ENCODE peak calls at places on chromosome 16, in eight cellular contexts. One of them, this sample, is unnamed.

GRCh38 chr16:9107025-9107970 is 15.9 kb downstream of the HAPSTR1 start:
- DNase-seq in tibial nerve: no peak
- DNase-seq in IMR-90: peak; percentile 86
- DNase-seq in transverse colon: no peak
- DNase-seq in HepG2: no peak
- DNase-seq in Peyer's patch: no peak
- DNase-seq in H54: no peak
- DNase-seq in sigmoid colon: no peak
- DNase-seq in this sample: no peak

GRCh38 chr16:28103516-28104170 is 40.1 kb upstream of the GSG1L start:
- DNase-seq in HepG2: no peak
- DNase-seq in tibial nerve: no peak
- DNase-seq in sigmoid colon: no peak
- DNase-seq in IMR-90: no peak
- DNase-seq in transverse colon: no peak
- DNase-seq in Peyer's patch: peak; percentile 39
- DNase-seq in H54: no peak
- DNase-seq in this sample: no peak

GRCh38 chr16:82924075-82924854 is 297.5 kb downstream of the CDH13 start:
- DNase-seq in transverse colon: peak; percentile 9
- DNase-seq in sigmoid colon: no peak
- DNase-seq in tibial nerve: no peak
- DNase-seq in IMR-90: no peak
- DNase-seq in HepG2: no peak
- DNase-seq in H54: no peak
- DNase-seq in Peyer's patch: peak; percentile 53
- DNase-seq in this sample: no peak

GRCh38 chr16:72962347-72962746 is 85.6 kb downstream of the ZFHX3 start:
- DNase-seq in HepG2: no peak
- DNase-seq in H54: no peak
- DNase-seq in sigmoid colon: peak; percentile 62
- DNase-seq in IMR-90: no peak
- DNase-seq in Peyer's patch: no peak
- DNase-seq in tibial nerve: no peak
- DNase-seq in transverse colon: no peak
- DNase-seq in this sample: no peak

GRCh38 chr16:10579965-10580918 is at the start of gene EMP2:
- DNase-seq in HepG2: peak; percentile 84
- DNase-seq in tibial nerve: peak; percentile 69
- DNase-seq in sigmoid colon: peak; percentile 93
- DNase-seq in H54: peak; percentile 92
- DNase-seq in transverse colon: peak; percentile 87
- DNase-seq in Peyer's patch: peak; percentile 80
- DNase-seq in IMR-90: peak; percentile 65
- DNase-seq in this sample: peak; percentile 59

GRCh38 chr16:13401631-13402030 is 500.2 kb downstream of the SHISA9 start:
- DNase-seq in Peyer's patch: no peak
- DNase-seq in sigmoid colon: no peak
- DNase-seq in H54: no peak
- DNase-seq in tibial nerve: no peak
- DNase-seq in HepG2: no peak
- DNase-seq in transverse colon: no peak
- DNase-seq in IMR-90: no peak
- DNase-seq in this sample: no peak

GRCh38 chr16:88532434-88533241 is 37.6 kb upstream of the ZC3H18 start:
- DNase-seq in H54: no peak
- DNase-seq in IMR-90: no peak
- DNase-seq in transverse colon: no peak
- DNase-seq in tibial nerve: no peak
- DNase-seq in sigmoid colon: no peak
- DNase-seq in HepG2: no peak
- DNase-seq in Peyer's patch: no peak
- DNase-seq in this sample: no peak

GRCh38 chr16:4496305-4496704 is 20.1 kb downstream of the HMOX2 start:
- DNase-seq in IMR-90: peak; percentile 85
- DNase-seq in tibial nerve: no peak
- DNase-seq in sigmoid colon: no peak
- DNase-seq in HepG2: no peak
- DNase-seq in H54: no peak
- DNase-seq in transverse colon: no peak
- DNase-seq in Peyer's patch: no peak
- DNase-seq in this sample: no peak

GRCh38 chr16:88454315-88455057 is 1.4 kb downstream of the ZFPM1 start:
- DNase-seq in transverse colon: peak; percentile 64
- DNase-seq in IMR-90: no peak
- DNase-seq in tibial nerve: no peak
- DNase-seq in sigmoid colon: no peak
- DNase-seq in H54: no peak
- DNase-seq in HepG2: no peak
- DNase-seq in Peyer's patch: peak; percentile 79
- DNase-seq in this sample: peak; percentile 54

GRCh38 chr16:19071811-19072777 is 4.7 kb downstream of the COQ7 start:
- DNase-seq in Peyer's patch: peak; percentile 87
- DNase-seq in IMR-90: peak; percentile 56
- DNase-seq in sigmoid colon: no peak
- DNase-seq in transverse colon: peak; percentile 77
- DNase-seq in H54: no peak
- DNase-seq in tibial nerve: peak; percentile 30
- DNase-seq in HepG2: peak; percentile 75
- DNase-seq in this sample: peak; percentile 66

GRCh38 chr16:70715113-70715711 is 29.4 kb upstream of the MTSS2 start:
- DNase-seq in IMR-90: peak; percentile 98
- DNase-seq in transverse colon: peak; percentile 70
- DNase-seq in tibial nerve: no peak
- DNase-seq in H54: peak; percentile 98
- DNase-seq in sigmoid colon: peak; percentile 98
- DNase-seq in HepG2: no peak
- DNase-seq in Peyer's patch: no peak
- DNase-seq in this sample: peak; percentile 81

GRCh38 chr16:29148867-29149272 is 164.0 kb downstream of the LAT start:
- DNase-seq in HepG2: no peak
- DNase-seq in tibial nerve: no peak
- DNase-seq in transverse colon: peak; percentile 60
- DNase-seq in H54: no peak
- DNase-seq in IMR-90: no peak
- DNase-seq in Peyer's patch: peak; percentile 89
- DNase-seq in sigmoid colon: no peak
- DNase-seq in this sample: no peak

GRCh38 chr16:48381201-48381600 is 4.0 kb downstream of the SIAH1 start:
- DNase-seq in tibial nerve: no peak
- DNase-seq in IMR-90: peak; percentile 44
- DNase-seq in sigmoid colon: no peak
- DNase-seq in transverse colon: no peak
- DNase-seq in H54: no peak
- DNase-seq in HepG2: no peak
- DNase-seq in Peyer's patch: no peak
- DNase-seq in this sample: no peak

GRCh38 chr16:83318390-83318789 is 489.4 kb upstream of the HSBP1 start:
- DNase-seq in transverse colon: no peak
- DNase-seq in IMR-90: no peak
- DNase-seq in tibial nerve: no peak
- DNase-seq in HepG2: no peak
- DNase-seq in Peyer's patch: no peak
- DNase-seq in H54: no peak
- DNase-seq in sigmoid colon: no peak
- DNase-seq in this sample: no peak

GRCh38 chr16:46607529-46607928 is 13.7 kb downstream of the SHCBP1 start:
- DNase-seq in transverse colon: no peak
- DNase-seq in H54: no peak
- DNase-seq in tibial nerve: no peak
- DNase-seq in IMR-90: peak; percentile 76
- DNase-seq in Peyer's patch: no peak
- DNase-seq in sigmoid colon: no peak
- DNase-seq in HepG2: peak; percentile 55
- DNase-seq in this sample: no peak

GRCh38 chr16:28192811-28193529 is 18.8 kb downstream of the XPO6 start:
- DNase-seq in sigmoid colon: no peak
- DNase-seq in Peyer's patch: peak; percentile 92
- DNase-seq in tibial nerve: no peak
- DNase-seq in IMR-90: no peak
- DNase-seq in HepG2: no peak
- DNase-seq in H54: no peak
- DNase-seq in transverse colon: peak; percentile 65
- DNase-seq in this sample: peak; percentile 26

GRCh38 chr16:23407436-23408125 is 45.4 kb downstream of the COG7 start:
- DNase-seq in transverse colon: no peak
- DNase-seq in tibial nerve: no peak
- DNase-seq in IMR-90: no peak
- DNase-seq in HepG2: no peak
- DNase-seq in sigmoid colon: peak; percentile 28
- DNase-seq in Peyer's patch: no peak
- DNase-seq in H54: no peak
- DNase-seq in this sample: no peak

DNA sequence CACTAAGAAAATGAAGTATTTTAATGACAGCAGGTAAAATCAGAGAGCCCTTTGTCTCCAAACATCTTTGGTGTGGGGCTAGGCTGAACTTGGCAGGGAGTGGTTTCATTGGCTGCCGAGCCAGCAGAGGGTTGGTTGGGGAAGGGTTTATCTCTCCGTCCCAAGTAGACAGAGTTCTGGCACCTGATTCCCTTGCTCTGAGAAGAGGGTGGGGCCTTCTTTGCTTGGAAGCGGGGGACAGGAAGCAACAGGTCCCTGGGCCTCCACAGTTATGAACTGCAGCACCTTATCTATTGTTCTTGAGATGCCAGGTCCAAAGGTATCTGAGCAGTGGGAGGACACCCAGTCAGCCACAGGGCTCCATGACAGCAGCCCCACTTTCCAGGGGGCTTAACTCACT is 12.3 kb upstream of the CDH1 start:
- DNase-seq in tibial nerve: no peak
- DNase-seq in H54: no peak
- DNase-seq in transverse colon: peak; percentile 74
- DNase-seq in HepG2: no peak
- DNase-seq in sigmoid colon: no peak
- DNase-seq in Peyer's patch: peak; percentile 78
- DNase-seq in IMR-90: no peak
- DNase-seq in this sample: no peak
- TF ChIP-seq POLR2A in tibial nerve: no peak
- TF ChIP-seq POLR2A in H54: no peak
- TF ChIP-seq POLR2A in transverse colon: no peak
- TF ChIP-seq POLR2A in HepG2: no peak
- TF ChIP-seq POLR2A in sigmoid colon: no peak
- TF ChIP-seq POLR2A in Peyer's patch: peak; percentile 49
- TF ChIP-seq POLR2A in IMR-90: no peak
- TF ChIP-seq POLR2A in this sample: no peak

GRCh38 chr16:848510-849253 is 48.1 kb upstream of the GNG13 start:
- DNase-seq in H54: no peak
- DNase-seq in Peyer's patch: no peak
- DNase-seq in transverse colon: no peak
- DNase-seq in tibial nerve: no peak
- DNase-seq in IMR-90: no peak
- DNase-seq in HepG2: no peak
- DNase-seq in sigmoid colon: no peak
- DNase-seq in this sample: no peak

GRCh38 chr16:851871-852270 is 51.3 kb upstream of the GNG13 start:
- DNase-seq in Peyer's patch: no peak
- DNase-seq in transverse colon: no peak
- DNase-seq in sigmoid colon: no peak
- DNase-seq in IMR-90: no peak
- DNase-seq in H54: no peak
- DNase-seq in HepG2: no peak
- DNase-seq in tibial nerve: no peak
- DNase-seq in this sample: no peak

GRCh38 chr16:851209-851810 is 50.8 kb upstream of the GNG13 start:
- DNase-seq in H54: no peak
- DNase-seq in tibial nerve: no peak
- DNase-seq in Peyer's patch: no peak
- DNase-seq in HepG2: no peak
- DNase-seq in sigmoid colon: no peak
- DNase-seq in IMR-90: no peak
- DNase-seq in transverse colon: no peak
- DNase-seq in this sample: no peak

GRCh38 chr16:852451-853185 is 52.1 kb upstream of the GNG13 start:
- DNase-seq in transverse colon: no peak
- DNase-seq in sigmoid colon: no peak
- DNase-seq in IMR-90: no peak
- DNase-seq in tibial nerve: no peak
- DNase-seq in Peyer's patch: no peak
- DNase-seq in HepG2: no peak
- DNase-seq in H54: no peak
- DNase-seq in this sample: no peak

GRCh38 chr16:850668-851067 is 50.1 kb upstream of the GNG13 start:
- DNase-seq in sigmoid colon: no peak
- DNase-seq in IMR-90: no peak
- DNase-seq in H54: no peak
- DNase-seq in HepG2: no peak
- DNase-seq in tibial nerve: no peak
- DNase-seq in Peyer's patch: no peak
- DNase-seq in transverse colon: no peak
- DNase-seq in this sample: no peak
- TF ChIP-seq POLR2A in sigmoid colon: no peak
- TF ChIP-seq POLR2A in IMR-90: no peak
- TF ChIP-seq POLR2A in H54: no peak
- TF ChIP-seq POLR2A in HepG2: no peak
- TF ChIP-seq POLR2A in tibial nerve: no peak
- TF ChIP-seq POLR2A in Peyer's patch: no peak
- TF ChIP-seq POLR2A in transverse colon: no peak
- TF ChIP-seq POLR2A in this sample: no peak

GRCh38 chr16:90022209-90023077 is 3.2 kb upstream of the DBNDD1 start:
- DNase-seq in H54: peak; percentile 98
- DNase-seq in Peyer's patch: peak; percentile 94
- DNase-seq in HepG2: peak; percentile 92
- DNase-seq in sigmoid colon: peak; percentile 94
- DNase-seq in transverse colon: peak; percentile 93
- DNase-seq in tibial nerve: peak; percentile 79
- DNase-seq in IMR-90: peak; percentile 82
- DNase-seq in this sample: peak; percentile 93
- TF ChIP-seq POLR2A in H54: peak; percentile 80
- TF ChIP-seq POLR2A in Peyer's patch: no peak
- TF ChIP-seq POLR2A in HepG2: peak; percentile 78
- TF ChIP-seq POLR2A in sigmoid colon: no peak
- TF ChIP-seq POLR2A in transverse colon: peak; percentile 50
- TF ChIP-seq POLR2A in tibial nerve: no peak
- TF ChIP-seq POLR2A in IMR-90: no peak
- TF ChIP-seq POLR2A in this sample: peak; percentile 72

DNA sequence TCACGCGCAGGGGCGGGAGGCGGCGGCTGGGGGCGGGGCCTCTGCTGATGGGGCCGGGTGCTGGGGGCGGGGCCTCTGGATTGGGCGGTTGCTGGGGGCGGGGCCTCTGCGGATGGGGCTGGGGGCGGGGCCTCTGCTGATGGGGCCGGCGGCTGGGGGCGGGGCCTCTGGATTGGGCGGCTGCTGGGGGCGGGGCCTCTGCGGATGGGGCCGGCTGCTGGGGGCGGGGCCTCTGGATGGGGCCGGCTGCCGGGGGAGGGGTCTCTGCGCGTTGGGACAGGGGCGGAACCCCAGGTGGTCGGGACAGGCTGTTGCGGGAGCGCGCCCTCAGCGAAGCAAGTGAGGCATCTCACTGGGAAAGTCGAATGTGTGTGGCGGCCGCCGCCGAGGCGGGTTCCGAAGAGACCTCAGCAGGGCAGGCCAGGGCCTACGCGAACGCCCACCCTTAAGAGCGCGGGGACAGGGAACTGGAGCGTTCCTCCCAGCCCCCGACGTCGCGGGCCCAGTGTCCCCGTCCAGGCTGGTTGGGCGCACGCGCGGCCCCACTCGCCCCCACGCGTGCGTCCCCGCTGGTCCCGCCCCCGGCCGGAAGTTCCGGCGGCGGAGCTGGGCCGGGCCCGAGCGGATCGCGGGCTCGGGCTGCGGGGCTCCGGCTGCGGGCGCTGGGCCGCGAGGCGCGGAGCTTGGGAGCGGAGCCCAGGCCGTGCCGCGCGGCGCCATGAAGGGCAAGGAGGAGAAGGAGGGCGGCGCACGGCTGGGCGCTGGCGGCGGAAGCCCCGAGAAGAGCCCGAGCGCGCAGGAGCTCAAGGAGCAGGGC is at the start of gene STUB1:
- DNase-seq in transverse colon: peak; percentile 92
- DNase-seq in IMR-90: peak; percentile 80
- DNase-seq in sigmoid colon: peak; percentile 95
- DNase-seq in H54: peak; percentile 83
- DNase-seq in HepG2: peak; percentile 76
- DNase-seq in tibial nerve: peak; percentile 81
- DNase-seq in Peyer's patch: peak; percentile 94
- DNase-seq in this sample: peak; percentile 87
- TF ChIP-seq POLR2A in transverse colon: peak; percentile 44
- TF ChIP-seq POLR2A in IMR-90: peak; percentile 39
- TF ChIP-seq POLR2A in sigmoid colon: no peak
- TF ChIP-seq POLR2A in H54: peak; percentile 83
- TF ChIP-seq POLR2A in HepG2: peak; percentile 48
- TF ChIP-seq POLR2A in tibial nerve: peak; percentile 88
- TF ChIP-seq POLR2A in Peyer's patch: peak; percentile 47
- TF ChIP-seq POLR2A in this sample: peak; percentile 57

This sample was measured in body of pancreas.